ENCODE peak calls at places on chromosome 13, in nine cellular contexts. Y, L, J, B, F, S, V, K and W are unnamed samples.

GRCh38 chr13:73158851-73159250 is 100.0 kb downstream of the KLF5 start:
- DNase-seq in J (no peak), S (no peak), F (no peak), B (no peak), K (peak), V (no peak), Y (no peak), L (no peak), W (no peak)

GRCh38 chr13:46595136-46595917 is 42.4 kb downstream of the LRCH1 start:
- DNase-seq in L (no peak), S (no peak), J (no peak), V (no peak), F (no peak), K (peak), Y (no peak), B (no peak), W (no peak)

GRCh38 chr13:23450340-23451046 is 17.0 kb upstream of the SACS start:
- DNase-seq in B (no peak), Y (no peak), V (no peak), L (no peak), J (no peak), S (no peak), K (no peak), F (no peak), W (no peak)

GRCh38 chr13:52848455-52849190 is at the start of gene PCDH8:
- DNase-seq in F (no peak), K (no peak), B (peak), S (no peak), L (no peak), Y (no peak), J (no peak), V (peak), W (no peak)

GRCh38 chr13:23212621-23213020 is 31.8 kb downstream of the SGCG start:
- DNase-seq in L (no peak), J (no peak), K (peak), Y (no peak), F (no peak), S (no peak), B (no peak), V (no peak), W (no peak)

GRCh38 chr13:113110852-113111315 is 5.3 kb downstream of the F7 start:
- DNase-seq in S (peak), F (no peak), B (no peak), V (peak), Y (no peak), K (no peak), J (no peak), L (no peak), W (peak)

GRCh38 chr13:90896022-90896421 is 451.5 kb upstream of the MIR17HG start:
- DNase-seq in F (no peak), J (no peak), V (no peak), K (no peak), S (no peak), Y (no peak), L (no peak), B (no peak), W (no peak)

GRCh38 chr13:85806553-85807175 is 7.4 kb upstream of the SLITRK6 start:
- DNase-seq in B (peak), V (no peak), S (no peak), F (no peak), J (no peak), K (peak), L (no peak), Y (peak), W (no peak)

GRCh38 chr13:28530729-28531194 is 35.8 kb upstream of the FLT1 start:
- DNase-seq in F (no peak), S (no peak), B (no peak), J (no peak), L (peak), Y (no peak), K (no peak), V (no peak), W (no peak)

GRCh38 chr13:112956516-112957294 is 12.3 kb upstream of the MCF2L start:
- DNase-seq in Y (no peak), L (no peak), F (no peak), K (no peak), V (no peak), J (no peak), B (no peak), S (no peak), W (peak)

GRCh38 chr13:110307697-110308376 is 753 bp downstream of the COL4A2 start:
- DNase-seq in F (no peak), B (no peak), J (no peak), L (no peak), Y (no peak), S (peak), K (peak), V (peak), W (no peak)

GRCh38 chr13:102369303-102369702 is 32.5 kb downstream of the FGF14 start:
- DNase-seq in F (no peak), S (no peak), L (no peak), Y (no peak), J (no peak), K (no peak), B (no peak), V (no peak), W (no peak)

GRCh38 chr13:20197361-20197834 is 4.7 kb upstream of the GJB2 start:
- DNase-seq in K (peak), F (no peak), B (peak), L (no peak), V (no peak), Y (peak), S (no peak), J (peak), W (no peak)

GRCh38 chr13:28181413-28181812 is 43.1 kb downstream of the PAN3 start:
- DNase-seq in B (no peak), V (no peak), K (peak), J (no peak), Y (no peak), S (no peak), F (no peak), L (no peak), W (no peak)

GRCh38 chr13:40485611-40486517 is 180.6 kb downstream of the FOXO1 start:
- DNase-seq in S (no peak), L (no peak), V (no peak), Y (peak), J (no peak), B (no peak), K (no peak), F (no peak), W (no peak)

GRCh38 chr13:25927363-25927762 is 124.5 kb downstream of the SHISA2 start:
- DNase-seq in V (no peak), L (no peak), K (no peak), B (no peak), S (no peak), J (no peak), Y (no peak), F (no peak), W (no peak)

GRCh38 chr13:99796175-99796819 is 175.3 kb downstream of the ZIC5 start:
- DNase-seq in J (no peak), V (no peak), S (no peak), Y (no peak), K (peak), F (no peak), L (peak), B (no peak), W (no peak)